ENCODE peak calls at places on chromosomes 2 and 18, in six cellular contexts. S is PC-9, G is GM23248, O is MM.1S, R is GM23338, Q is hepatocyte. Y is an unnamed sample. For H3K4me1 and H3K9me2, the result is how much of the 10 kb centered on the place peaks cover.

GRCh38 chr2:223093436-223093839 is 41.4 kb downstream of the KCNE4 start:
- DNase-seq in S (no peak), G (peak), O (no peak), R (no peak), Q (no peak), Y (peak)

GRCh38 chr2:112680666-112681101 is 34.9 kb downstream of the SLC20A1 start:
- DNase-seq in S (no peak), G (peak), O (no peak), R (no peak), Q (no peak), Y (no peak)

GRCh38 chr2:210730672-210731071 is 174.3 kb downstream of the CPS1 start:
- DNase-seq in S (no peak), G (no peak), O (no peak), R (no peak), Q (no peak), Y (no peak)

GRCh38 chr2:221204699-221205098 is 367.4 kb downstream of the EPHA4 start:
- DNase-seq in S (no peak), G (no peak), O (no peak), R (no peak), Q (peak), Y (no peak)

GRCh38 chr2:210654091-210654490 is 97.7 kb downstream of the CPS1 start:
- DNase-seq in S (no peak), G (peak), O (no peak), R (no peak), Q (no peak), Y (peak)

GRCh38 chr2:174350593-174351181 is 15.9 kb downstream of the SP9 start:
- DNase-seq in S (no peak), G (no peak), O (no peak), R (no peak), Q (no peak), Y (no peak)

GRCh38 chr2:206562375-206562774 is 79.9 kb upstream of the FAM237A start:
- DNase-seq in S (no peak), G (peak), O (no peak), R (no peak), Q (no peak), Y (peak)

GRCh38 chr2:202382684-202383083 is 6.6 kb downstream of the BMPR2 start:
- DNase-seq in S (no peak), G (no peak), O (no peak), R (no peak), Q (no peak), Y (no peak)

GRCh38 chr2:152548111-152548875 is 169.0 kb downstream of the PRPF40A start:
- DNase-seq in S (no peak), G (peak), O (no peak), R (no peak), Q (no peak), Y (no peak)

GRCh38 chr2:99888617-99889016 is 253.8 kb downstream of the AFF3 start:
- DNase-seq in S (no peak), G (no peak), O (no peak), R (no peak), Q (no peak), Y (no peak)

GRCh38 chr2:30809938-30810337 is 2.7 kb upstream of the CAPN13 start:
- DNase-seq in S (no peak), G (no peak), O (no peak), R (no peak), Q (no peak), Y (no peak)

GRCh38 chr2:118721817-118722551 is 125.5 kb downstream of the EN1 start:
- DNase-seq in S (no peak), G (peak), O (no peak), R (no peak), Q (no peak), Y (peak)

GRCh38 chr2:8714283-8714682 is 32.4 kb downstream of the ID2 start:
- DNase-seq in S (no peak), G (no peak), O (no peak), R (no peak), Q (no peak), Y (no peak)
- H3K4me1 ChIP-seq in S (under half), G (under half), O (under half), R (under half), Q (under half), Y (under half)

GRCh38 chr2:102669401-102669800 is 50.0 kb downstream of the SLC9A2 start:
- DNase-seq in S (no peak), G (no peak), O (no peak), R (no peak), Q (no peak), Y (peak)
- H3K9me2 ChIP-seq in S (under half), G (under half), O (under half), R (under half), Q (under half), Y (under half)

GRCh38 chr2:3127279-3127690 is 250.3 kb downstream of the EIPR1 start:
- DNase-seq in S (no peak), G (no peak), O (no peak), R (no peak), Q (no peak), Y (no peak)

GRCh38 chr2:3129867-3130266 is 247.8 kb downstream of the EIPR1 start:
- DNase-seq in S (no peak), G (no peak), O (no peak), R (no peak), Q (no peak), Y (no peak)

GRCh38 chr2:3130444-3130843 is 247.2 kb downstream of the EIPR1 start:
- DNase-seq in S (no peak), G (no peak), O (no peak), R (no peak), Q (no peak), Y (no peak)

GRCh38 chr2:3127710-3128109 is 249.9 kb downstream of the EIPR1 start:
- DNase-seq in S (no peak), G (no peak), O (no peak), R (no peak), Q (no peak), Y (no peak)

DNA sequence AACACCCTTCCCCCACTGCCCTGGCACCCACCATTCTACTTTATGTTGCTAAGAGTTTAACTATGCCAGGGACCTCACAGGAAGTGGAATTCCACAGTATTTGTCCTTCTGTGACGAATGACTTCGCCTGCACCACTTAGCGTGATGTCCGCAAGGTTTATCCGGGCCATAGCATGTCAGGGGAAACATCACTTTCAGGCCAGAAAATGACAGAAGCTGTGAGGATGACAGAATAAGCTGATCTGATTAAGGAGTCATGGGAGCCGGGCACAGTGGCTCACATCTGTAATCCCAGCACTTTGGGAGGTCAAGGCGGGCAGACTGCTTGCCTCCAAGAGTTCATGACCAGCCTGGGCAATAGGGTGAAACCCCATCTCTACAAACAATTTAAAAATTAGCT is 248.8 kb downstream of the EIPR1 start:
- DNase-seq in S (no peak), G (no peak), O (no peak), R (no peak), Q (no peak), Y (no peak)
- TF ChIP-seq EZH2 in S (no peak), G (no peak), O (no peak), R (no peak), Q (no peak), Y (no peak)

GRCh38 chr2:217362710-217363109 is 502.8 kb upstream of the TNP1 start:
- DNase-seq in S (no peak), G (no peak), O (no peak), R (no peak), Q (no peak), Y (no peak)

GRCh38 chr2:217362290-217362689 is 502.4 kb upstream of the TNP1 start:
- DNase-seq in S (no peak), G (no peak), O (no peak), R (no peak), Q (no peak), Y (no peak)

GRCh38 chr2:217361491-217361890 is 501.6 kb upstream of the TNP1 start:
- DNase-seq in S (no peak), G (peak), O (no peak), R (no peak), Q (no peak), Y (no peak)

GRCh38 chr2:217364224-217364623 is 504.4 kb upstream of the TNP1 start:
- DNase-seq in S (no peak), G (no peak), O (no peak), R (no peak), Q (no peak), Y (no peak)

GRCh38 chr2:217363470-217363869 is 503.6 kb upstream of the TNP1 start:
- DNase-seq in S (no peak), G (no peak), O (no peak), R (no peak), Q (no peak), Y (no peak)
- H3K4me1 ChIP-seq in S (half or more), G (under half), O (under half), R (under half), Q (under half), Y (half or more)

GRCh38 chr2:149486664-149487063 is 100.9 kb downstream of the MMADHC start:
- DNase-seq in S (no peak), G (no peak), O (no peak), R (no peak), Q (no peak), Y (no peak)

GRCh38 chr2:149490296-149490695 is 97.3 kb downstream of the MMADHC start:
- DNase-seq in S (no peak), G (peak), O (no peak), R (peak), Q (peak), Y (peak)

GRCh38 chr2:149489452-149489851 is 98.1 kb downstream of the MMADHC start:
- DNase-seq in S (no peak), G (no peak), O (no peak), R (peak), Q (no peak), Y (no peak)

GRCh38 chr2:149487189-149487588 is 100.4 kb downstream of the MMADHC start:
- DNase-seq in S (no peak), G (peak), O (no peak), R (no peak), Q (no peak), Y (peak)

DNA sequence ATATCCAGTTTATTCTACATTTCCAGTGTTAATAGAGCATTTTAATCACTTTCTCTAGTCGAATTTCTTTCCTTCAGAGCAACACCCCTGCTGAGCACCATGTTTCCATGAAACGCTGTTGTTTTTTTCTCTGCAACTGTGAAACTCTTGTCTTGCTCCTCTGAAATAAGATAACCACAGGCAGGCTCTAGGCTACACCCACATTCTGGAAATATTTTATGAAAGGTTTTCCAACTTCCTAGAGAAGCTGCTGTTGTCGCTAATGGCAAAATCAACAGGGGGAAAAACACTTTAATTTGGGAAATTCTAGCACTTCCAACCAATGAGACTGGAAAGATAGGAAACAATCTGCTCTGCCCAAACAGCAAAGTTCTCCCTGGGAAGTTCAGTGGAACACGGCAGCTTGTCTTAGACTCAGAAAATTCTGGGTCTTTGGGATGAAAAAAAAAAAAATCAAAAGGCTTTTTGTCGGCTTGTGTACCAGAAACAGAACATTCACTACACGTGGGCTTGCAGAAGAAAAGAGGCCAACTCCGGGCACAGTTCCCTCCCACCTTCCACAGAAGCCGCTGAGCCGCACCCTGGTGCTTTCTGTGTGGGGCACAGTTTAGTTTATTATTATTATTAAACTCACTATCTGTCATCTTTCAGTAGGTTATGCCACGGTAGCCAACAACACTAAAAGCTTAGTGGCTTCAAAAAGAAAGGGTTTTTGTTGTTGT is 98.7 kb downstream of the MMADHC start:
- DNase-seq in S (no peak), G (no peak), O (no peak), R (no peak), Q (no peak), Y (no peak)
- H3K9me2 ChIP-seq in S (under half), G (under half), O (under half), R (under half), Q (under half), Y (under half)

GRCh38 chr2:169963786-169964185 is 136.5 kb downstream of the UBR3 start:
- DNase-seq in S (no peak), G (peak), O (no peak), R (no peak), Q (no peak), Y (no peak)

GRCh38 chr2:169968767-169969166 is 141.5 kb downstream of the UBR3 start:
- DNase-seq in S (no peak), G (no peak), O (no peak), R (no peak), Q (no peak), Y (no peak)

GRCh38 chr2:169964740-169965139 is 137.5 kb downstream of the UBR3 start:
- DNase-seq in S (no peak), G (no peak), O (no peak), R (no peak), Q (no peak), Y (peak)

GRCh38 chr2:169966449-169966848 is 139.2 kb downstream of the UBR3 start:
- DNase-seq in S (no peak), G (no peak), O (no peak), R (no peak), Q (peak), Y (no peak)

GRCh38 chr2:169965495-169965894 is 138.2 kb downstream of the UBR3 start:
- DNase-seq in S (no peak), G (peak), O (no peak), R (no peak), Q (no peak), Y (no peak)
- TF ChIP-seq EZH2 in S (no peak), G (no peak), O (no peak), R (no peak), Q (no peak), Y (no peak)

DNA sequence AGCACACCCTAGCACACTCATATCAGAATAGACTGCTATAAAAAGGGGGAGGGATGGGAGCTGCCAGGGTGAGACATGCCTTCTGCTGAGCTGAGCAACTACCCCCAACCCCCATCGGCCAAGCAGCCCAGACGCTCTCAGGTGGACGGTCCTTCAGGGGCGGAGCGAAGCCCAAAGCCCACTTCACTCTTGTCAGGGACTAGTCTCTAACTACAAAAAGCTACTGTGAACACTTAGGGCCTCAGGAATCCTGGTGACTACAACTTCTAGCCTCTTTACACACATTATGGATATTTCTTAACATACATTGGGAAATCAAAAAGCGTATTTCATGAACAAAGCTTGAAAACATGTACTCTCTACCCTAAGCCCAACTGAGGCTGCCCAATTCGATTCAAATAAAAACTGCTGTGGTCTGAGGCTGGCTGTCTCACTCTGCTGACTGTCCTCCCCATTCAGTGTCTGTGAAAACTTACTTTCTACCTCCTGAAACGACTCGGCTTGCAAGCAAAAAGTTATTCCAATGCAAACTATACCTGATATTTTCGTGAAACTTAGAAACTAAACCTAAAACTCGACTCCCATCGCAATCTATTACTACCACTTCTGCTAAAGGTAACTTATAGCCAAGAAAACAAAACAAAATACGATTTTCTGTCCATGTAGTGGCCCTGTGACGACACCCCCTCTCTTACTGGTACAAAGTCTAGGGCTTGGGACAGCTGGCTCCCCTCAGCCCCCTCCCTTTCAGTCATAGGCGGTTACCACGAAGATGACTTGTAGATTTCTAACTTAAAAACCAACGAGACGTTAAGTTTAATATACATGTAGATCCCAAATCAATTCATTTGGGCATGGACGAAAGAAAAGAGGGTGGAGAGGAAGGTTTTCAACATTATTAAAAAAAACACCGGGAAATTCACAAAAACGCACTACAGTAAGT is 1.2 kb downstream of the SERTAD2 start:
- DNase-seq in S (peak), G (peak), O (peak), R (peak), Q (peak), Y (peak)
- H3K4me1 ChIP-seq in S (half or more), G (half or more), O (under half), R (under half), Q (under half), Y (half or more)

DNA sequence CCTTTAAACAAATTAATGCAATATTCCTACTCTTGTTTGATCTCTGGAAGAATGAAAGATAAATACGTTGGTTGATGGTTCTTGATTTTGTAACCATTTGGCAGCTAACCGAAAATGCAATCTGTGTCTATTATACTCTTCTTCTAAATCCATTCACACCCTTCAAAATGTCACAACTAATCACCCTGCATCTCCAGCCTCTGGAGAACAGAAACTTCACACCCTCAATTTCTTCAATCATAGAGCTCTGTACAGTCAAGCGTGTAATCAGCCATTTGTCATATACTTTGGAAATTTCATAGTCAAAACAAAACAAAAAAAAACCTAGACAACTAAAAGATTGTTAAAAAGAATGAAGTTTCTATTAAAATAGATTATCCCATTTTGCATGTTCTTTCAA is 1482.3 kb upstream of the LRRTM1 start:
- DNase-seq in S (no peak), G (no peak), O (no peak), R (no peak), Q (no peak), Y (no peak)
- H3K9me2 ChIP-seq in S (under half), G (under half), O (under half), R (under half), Q (under half), Y (under half)

GRCh38 chr18:3863593-3863992 is 413.6 kb downstream of the TGIF1 start:
- DNase-seq in S (no peak), G (no peak), O (no peak), R (peak), Q (no peak), Y (no peak)
- TF ChIP-seq EZH2 in S (no peak), G (no peak), O (no peak), R (no peak), Q (no peak), Y (no peak)

DNA sequence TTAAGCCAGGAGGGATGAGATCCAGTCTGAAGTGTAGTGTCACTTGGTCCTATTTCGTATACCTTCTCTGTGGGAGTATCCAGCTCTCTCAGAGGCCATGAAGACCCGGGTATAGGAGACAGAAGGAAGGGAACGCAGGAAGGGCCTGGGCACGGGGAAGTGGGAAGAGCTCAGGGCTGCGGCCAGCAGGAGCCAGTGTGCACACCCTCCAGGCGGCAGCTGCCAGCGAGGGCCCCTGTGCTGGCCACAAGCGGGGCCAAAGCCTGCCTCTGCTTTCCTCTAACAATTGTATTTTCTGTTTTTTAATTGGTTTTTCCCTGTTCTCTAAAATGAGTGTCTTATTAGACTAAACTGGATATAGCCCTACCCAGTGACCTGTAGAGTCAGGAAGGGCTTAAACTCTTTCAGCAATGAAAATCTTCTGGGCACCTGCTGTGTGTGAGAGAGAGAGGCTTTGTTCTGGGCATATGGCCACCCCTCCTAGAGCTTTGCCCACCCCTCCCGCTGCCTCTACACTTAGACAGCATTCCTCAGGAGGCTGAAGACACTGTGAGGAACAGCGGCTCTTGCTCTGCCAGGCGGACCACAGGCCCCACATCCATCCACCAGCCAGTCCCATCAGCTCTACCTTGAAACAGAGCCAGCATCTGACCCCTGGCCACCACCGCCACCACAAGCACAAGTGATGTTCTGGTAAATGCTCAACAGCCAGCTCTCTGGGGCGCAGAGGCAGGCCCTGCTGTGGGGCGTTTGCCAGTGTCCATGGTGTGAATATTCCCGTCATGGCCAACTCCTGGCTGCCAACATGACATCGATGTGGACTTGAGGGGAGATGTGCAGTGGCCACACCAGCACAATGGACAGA is 9.5 kb downstream of the GPR17 start:
- DNase-seq in S (no peak), G (no peak), O (no peak), R (no peak), Q (no peak), Y (no peak)
- H3K4me1 ChIP-seq in S (under half), G (under half), O (under half), R (under half), Q (under half), Y (under half)